ENCODE peak calls at places on chromosome 16, in six cellular contexts. W is HepG2, V is H1, Y is GM12878, B is K562, O is GM12892. N is an unnamed sample.

GRCh38 chr16:23235176-23235575 is 52.6 kb downstream of the SCNN1G start:
- DNase-seq in W (no peak), V (no peak), Y (no peak), B (no peak), O (no peak), N (no peak)

GRCh38 chr16:57004387-57005250 is 15.3 kb downstream of the NLRC5 start:
- DNase-seq in W (peak), V (no peak), Y (no peak), B (no peak), O (no peak), N (no peak)

GRCh38 chr16:87133112-87133850 is 183.9 kb downstream of the C16orf95 start:
- DNase-seq in W (no peak), V (no peak), Y (no peak), B (no peak), O (no peak), N (no peak)

GRCh38 chr16:58325941-58326340 is 31.1 kb upstream of the PRSS54 start:
- DNase-seq in W (no peak), V (no peak), Y (no peak), B (no peak), O (no peak), N (no peak)

GRCh38 chr16:15822957-15823356 is 33.9 kb downstream of the MYH11 start:
- DNase-seq in W (no peak), V (no peak), Y (no peak), B (no peak), O (no peak), N (no peak)

GRCh38 chr16:55508941-55509920 is at the start of gene LPCAT2:
- DNase-seq in W (peak), V (peak), Y (no peak), B (peak), O (no peak), N (no peak)

GRCh38 chr16:79451196-79451816 is 149.2 kb downstream of the MAF start:
- DNase-seq in W (no peak), V (no peak), Y (peak), B (no peak), O (no peak), N (peak)

GRCh38 chr16:77335652-77336234 is 99.1 kb downstream of the ADAMTS18 start:
- DNase-seq in W (no peak), V (peak), Y (no peak), B (no peak), O (no peak), N (no peak)

GRCh38 chr16:9115277-9115676 is 23.8 kb downstream of the HAPSTR1 start:
- DNase-seq in W (no peak), V (no peak), Y (no peak), B (no peak), O (no peak), N (no peak)

GRCh38 chr16:48001306-48001885 is 154.4 kb downstream of the ABCC12 start:
- DNase-seq in W (no peak), V (peak), Y (no peak), B (no peak), O (no peak), N (no peak)

GRCh38 chr16:47970291-47970931 is 185.4 kb downstream of the ABCC12 start:
- DNase-seq in W (peak), V (no peak), Y (no peak), B (no peak), O (no peak), N (no peak)

GRCh38 chr16:29815032-29815721 is 775 bp upstream of the PAGR1 start:
- DNase-seq in W (no peak), V (peak), Y (no peak), B (no peak), O (no peak), N (no peak)

GRCh38 chr16:31085873-31086628 is 2.7 kb downstream of the PRSS53 start:
- DNase-seq in W (no peak), V (no peak), Y (no peak), B (no peak), O (no peak), N (no peak)

GRCh38 chr16:12753203-12754023 is 50.3 kb downstream of the CPPED1 start:
- DNase-seq in W (no peak), V (no peak), Y (no peak), B (no peak), O (no peak), N (no peak)

GRCh38 chr16:85086347-85087291 is 25.7 kb downstream of the CIBAR2 start:
- DNase-seq in W (peak), V (peak), Y (no peak), B (peak), O (peak), N (peak)
- TF ChIP-seq POLR2A in W (no peak), V (no peak), Y (no peak), B (no peak), O (no peak), N (no peak)

GRCh38 chr16:83826146-83826913 is 18.6 kb downstream of the HSBP1 start:
- DNase-seq in W (peak), V (peak), Y (no peak), B (peak), O (peak), N (peak)
- TF ChIP-seq POLR2AphosphoS5 in W (no peak), V (no peak), Y (no peak), B (no peak), O (no peak), N (no peak)

DNA sequence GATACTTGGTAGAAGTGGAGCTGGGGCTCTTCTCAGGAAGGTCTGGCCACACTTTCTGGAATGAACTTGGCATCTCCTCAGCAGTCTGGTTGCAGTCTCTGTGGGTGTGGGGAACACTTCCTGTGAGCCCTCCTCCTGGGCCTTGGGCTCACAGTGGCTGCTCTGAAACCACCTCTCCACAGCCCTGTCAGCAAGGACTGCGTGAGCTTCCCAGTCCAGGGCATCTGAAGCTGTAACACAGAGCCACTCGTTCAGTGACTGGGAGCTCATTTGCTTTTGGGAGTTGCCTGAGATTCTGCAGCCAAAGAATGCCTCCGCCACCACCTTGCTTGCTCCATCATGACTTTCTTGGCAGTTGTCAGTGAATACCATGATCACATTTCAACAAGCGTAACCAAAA is 60.0 kb downstream of the CLEC16A start:
- DNase-seq in W (no peak), V (no peak), Y (no peak), B (no peak), O (no peak), N (no peak)
- TF ChIP-seq TAF1 in W (no peak), V (no peak), Y (no peak), B (no peak), O (no peak), N (no peak)

GRCh38 chr16:28494141-28494851 is at the start of gene APOBR:
- DNase-seq in W (no peak), V (no peak), Y (peak), B (peak), O (peak), N (peak)
- TF ChIP-seq POLR2A in W (no peak), V (no peak), Y (peak), B (no peak), O (peak), N (peak)

DNA sequence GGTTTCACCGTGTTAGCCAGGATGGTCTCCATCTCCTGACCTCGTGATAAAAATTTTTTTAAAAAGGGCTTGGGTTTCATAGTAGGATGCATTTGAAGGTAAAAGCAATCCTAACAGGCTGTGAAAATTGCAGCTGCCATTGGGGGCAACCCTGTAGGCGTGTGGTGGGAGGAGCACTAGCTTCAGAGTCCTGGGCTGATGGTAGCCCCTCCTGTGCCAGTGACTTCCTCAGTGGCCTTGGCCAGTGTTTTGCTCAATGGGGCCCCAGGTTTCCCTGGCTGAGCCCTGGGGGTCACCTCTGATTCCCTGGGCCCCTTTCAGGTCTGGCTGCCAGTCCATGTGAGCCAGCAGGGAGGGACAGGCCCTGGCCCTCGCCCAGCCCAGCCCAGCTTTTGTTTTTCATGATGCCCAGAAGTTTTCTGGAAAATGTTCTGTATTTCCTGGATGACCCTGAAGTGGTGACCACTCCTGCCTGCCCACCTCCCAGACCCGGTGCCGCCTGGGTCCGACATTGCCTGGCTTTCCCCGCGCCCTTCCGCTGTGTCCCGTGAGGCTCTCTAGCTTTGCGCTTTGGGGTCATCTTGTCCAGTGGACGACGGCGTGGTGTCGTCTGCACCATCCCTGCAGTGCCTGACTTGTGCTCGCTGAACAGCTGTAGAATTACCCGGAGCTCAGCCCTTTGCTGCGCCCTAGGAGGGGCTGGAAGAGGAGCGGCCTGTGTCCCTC is 9.4 kb downstream of the MGRN1 start:
- DNase-seq in W (no peak), V (no peak), Y (no peak), B (no peak), O (no peak), N (no peak)
- TF ChIP-seq POLR2AphosphoS5 in W (no peak), V (no peak), Y (no peak), B (no peak), O (no peak), N (no peak)

DNA sequence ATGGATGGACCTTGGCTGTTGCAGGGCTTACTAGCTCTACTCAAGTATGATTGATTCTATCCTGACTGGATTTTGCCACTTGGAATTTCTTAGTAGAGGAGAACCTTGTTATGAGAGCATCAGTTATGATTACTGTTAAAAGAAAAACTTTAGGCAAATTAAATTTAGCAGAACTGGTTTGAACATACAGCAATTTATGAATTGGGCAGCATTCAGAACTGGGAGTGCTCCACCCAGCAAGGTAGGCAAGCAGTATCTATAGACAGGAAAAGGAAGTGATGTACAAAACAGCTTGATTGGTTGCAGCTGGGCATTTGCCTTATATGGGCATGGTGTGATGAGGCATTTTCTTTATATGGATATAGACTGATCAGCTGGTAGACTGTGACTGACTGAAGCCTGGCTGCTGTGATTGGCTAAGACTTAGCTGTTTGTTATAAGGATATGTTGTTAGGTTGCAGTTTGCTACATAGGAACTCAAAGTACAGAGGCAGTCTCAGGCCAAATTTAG is 17.6 kb upstream of the CYLD start:
- DNase-seq in W (no peak), V (no peak), Y (no peak), B (no peak), O (no peak), N (no peak)
- TF ChIP-seq TAF1 in W (no peak), V (no peak), Y (no peak), B (no peak), O (no peak), N (no peak)

GRCh38 chr16:85202631-85203461 is 90.6 kb upstream of the CIBAR2 start:
- DNase-seq in W (no peak), V (no peak), Y (no peak), B (no peak), O (no peak), N (no peak)
- TF ChIP-seq POLR2A in W (no peak), V (no peak), Y (no peak), B (no peak), O (no peak), N (no peak)

DNA sequence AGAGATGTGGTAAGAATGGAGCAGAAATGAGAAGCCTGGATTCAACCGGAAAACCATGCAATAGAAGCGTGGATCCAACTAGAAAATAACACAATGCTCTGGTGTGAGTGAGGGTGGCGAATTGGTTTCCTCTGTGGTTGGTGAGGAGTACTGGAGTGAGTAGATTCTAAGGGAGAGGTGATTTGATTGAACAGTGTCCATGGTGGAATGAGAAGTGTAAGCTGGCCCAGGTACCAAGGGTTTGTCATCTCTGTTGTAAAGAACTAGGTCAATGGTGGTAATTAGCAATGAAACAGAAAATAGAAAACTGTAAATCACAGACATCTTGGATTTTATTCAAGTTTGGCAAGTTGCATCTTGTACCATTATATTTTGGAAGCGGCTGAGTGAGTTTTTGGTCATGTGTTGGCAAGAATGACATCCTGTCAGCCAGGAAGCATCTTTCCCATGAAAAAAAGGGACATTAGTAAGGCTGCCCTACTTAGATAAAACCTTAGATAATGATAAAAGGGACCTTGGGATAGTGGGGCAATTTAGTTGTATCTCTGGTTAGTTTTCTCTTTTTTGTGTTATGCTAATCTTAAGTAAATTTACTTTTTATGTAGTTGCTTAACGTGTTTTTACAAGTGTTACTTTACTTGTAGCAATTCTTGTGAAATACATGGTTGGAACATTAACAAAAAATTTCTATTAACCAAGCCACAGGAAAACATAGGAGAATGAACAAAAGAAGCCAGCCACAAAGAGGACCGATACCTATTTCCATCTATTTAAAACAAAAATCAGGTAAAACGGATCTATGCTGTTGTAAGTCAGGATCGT is 20.9 kb downstream of the HSD17B2 start:
- DNase-seq in W (peak), V (no peak), Y (no peak), B (no peak), O (no peak), N (no peak)
- TF ChIP-seq POLR2AphosphoS5 in W (no peak), V (no peak), Y (no peak), B (no peak), O (no peak), N (no peak)

GRCh38 chr16:70682239-70683145 is 3.4 kb downstream of the MTSS2 start:
- DNase-seq in W (peak), V (no peak), Y (no peak), B (no peak), O (no peak), N (no peak)

GRCh38 chr16:70679653-70680494 is 6.0 kb downstream of the MTSS2 start:
- DNase-seq in W (no peak), V (peak), Y (no peak), B (peak), O (no peak), N (no peak)

GRCh38 chr16:70678898-70679652 is 6.8 kb downstream of the MTSS2 start:
- DNase-seq in W (no peak), V (no peak), Y (no peak), B (no peak), O (no peak), N (no peak)

GRCh38 chr16:70681382-70682238 is 4.2 kb downstream of the MTSS2 start:
- DNase-seq in W (peak), V (no peak), Y (no peak), B (no peak), O (no peak), N (no peak)

GRCh38 chr16:70680495-70681381 is 5.1 kb downstream of the MTSS2 start:
- DNase-seq in W (no peak), V (no peak), Y (no peak), B (no peak), O (no peak), N (no peak)
- TF ChIP-seq TAF1 in W (no peak), V (no peak), Y (no peak), B (no peak), O (no peak), N (no peak)

N was measured in GM12891.